ENCODE peak calls at places on chromosomes 5 and 9, in five cellular contexts. M is right atrium auricular region, A is AG09309, X is AG04450, B is IMR-90. Y is an unnamed sample.

GRCh38 chr5:37578176-37578575 is 199.1 kb downstream of the WDR70 start:
- DNase-seq in X (no peak), B (no peak), M (no peak), A (no peak), Y (no peak)

GRCh38 chr5:53603009-53603687 is 42.7 kb downstream of the NDUFS4 start:
- DNase-seq in A (no peak), B (peak), M (no peak), X (peak), Y (peak)

GRCh38 chr9:16121593-16121992 is 568.8 kb downstream of the CCDC171 start:
- DNase-seq in B (peak), X (no peak), A (no peak), M (no peak), Y (peak)

GRCh38 chr9:83978992-83979811 is 813 bp downstream of the HNRNPK start:
- DNase-seq in X (peak), A (peak), B (peak), M (peak), Y (peak)

GRCh38 chr5:170896779-170897178 is 35.0 kb downstream of the RANBP17 start:
- DNase-seq in X (no peak), A (no peak), B (peak), M (no peak), Y (peak)

GRCh38 chr5:38751103-38751502 is 94.7 kb upstream of the OSMR start:
- DNase-seq in X (no peak), M (no peak), B (no peak), A (no peak), Y (peak)

GRCh38 chr9:33620738-33621439 is 96.8 kb downstream of the ANKRD18B start:
- DNase-seq in X (peak), A (peak), B (peak), M (no peak), Y (peak)

GRCh38 chr5:94908889-94909480 is 290.5 kb downstream of the SLF1 start:
- DNase-seq in B (peak), M (no peak), A (no peak), X (peak), Y (peak)

GRCh38 chr9:131237311-131237710 is 39.0 kb downstream of the FAM78A start:
- DNase-seq in X (no peak), B (no peak), M (no peak), A (no peak), Y (no peak)
- H3K4me3 ChIP-seq in X (no peak), B (no peak), M (no peak), A (no peak), Y (no peak)

GRCh38 chr9:132694144-132694543 is 23.9 kb downstream of the GTF3C4 start:
- DNase-seq in A (no peak), M (no peak), B (peak), X (no peak), Y (peak)
- TF ChIP-seq CTCF in A (no peak), M (no peak), B (peak), X (peak), Y (peak)

DNA sequence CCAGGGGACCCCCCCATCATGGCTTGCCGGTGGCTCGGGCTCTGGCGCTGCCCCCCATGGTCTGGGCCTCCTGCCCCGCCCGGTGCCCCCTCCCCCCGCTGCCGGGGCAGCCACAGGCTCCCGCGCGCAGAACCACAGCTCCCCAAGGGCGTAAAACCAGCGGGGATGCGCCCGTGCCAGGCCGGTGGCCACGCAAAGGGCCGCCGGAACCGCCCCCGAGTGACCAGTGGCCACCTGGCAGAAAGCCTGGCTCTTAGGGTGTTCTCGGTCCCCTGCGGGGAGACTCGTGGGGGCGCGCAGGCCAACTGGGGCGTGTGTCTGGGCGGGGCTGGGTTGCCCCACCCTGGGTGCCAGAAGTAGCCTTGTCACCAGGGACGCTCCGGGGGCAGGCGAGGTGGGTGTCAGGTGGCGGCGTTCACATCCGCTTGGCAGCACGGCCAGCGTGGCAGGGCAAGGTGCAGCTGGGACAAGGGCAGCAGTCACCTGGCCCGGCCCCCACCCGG is 515 bp upstream of the AGPAT2 start:
- DNase-seq in X (no peak), B (no peak), M (no peak), A (no peak), Y (no peak)
- H3K4me3 ChIP-seq in X (peak), B (no peak), M (peak), A (no peak), Y (no peak)

GRCh38 chr5:58794875-58795274 is 212.0 kb downstream of the RAB3C start:
- DNase-seq in M (no peak), X (no peak), A (no peak), B (no peak), Y (peak)
- TF ChIP-seq CTCF in M (no peak), X (no peak), A (no peak), B (no peak), Y (no peak)

GRCh38 chr9:137128158-137129088 is 10.5 kb upstream of the GRIN1 start:
- DNase-seq in M (no peak), X (no peak), B (no peak), A (no peak), Y (no peak)
- H3K4me3 ChIP-seq in M (peak), X (peak), B (peak), A (peak), Y (peak)